ENCODE peak calls at places on chromosomes 16 and 17, in six cellular contexts. J is neuronal stem cell, S is IMR-90, C is trophoblast cell, W is H1, Z is mesenchymal stem cell. X is an unnamed sample.

GRCh38 chr16:86357303-86357702 is 153.0 kb upstream of the FOXF1 start:
- DNase-seq in Z (no peak), S (no peak), C (no peak), W (no peak), J (no peak), X (no peak)

GRCh38 chr17:34075076-34075475 is 180.0 kb upstream of the CCL2 start:
- DNase-seq in C (no peak), S (no peak), W (no peak), Z (no peak), J (no peak), X (no peak)

GRCh38 chr16:1464894-1465566 is 9.8 kb downstream of the CLCN7 start:
- DNase-seq in S (no peak), W (no peak), C (no peak), Z (no peak), J (no peak), X (no peak)

GRCh38 chr16:47150067-47150466 is 6.3 kb upstream of the NETO2 start:
- DNase-seq in W (no peak), S (no peak), C (no peak), Z (no peak), J (no peak), X (no peak)

GRCh38 chr17:82803185-82803584 is 36.6 kb downstream of the ZNF750 start:
- DNase-seq in W (no peak), C (no peak), J (no peak), S (no peak), Z (no peak), X (no peak)

GRCh38 chr16:74740795-74741304 is 33.8 kb downstream of the FA2H start:
- DNase-seq in Z (no peak), W (no peak), S (no peak), J (no peak), C (no peak), X (no peak)

GRCh38 chr16:53282975-53283946 is 151.0 kb upstream of the RBL2 start:
- DNase-seq in W (no peak), S (peak; percentile 49), Z (peak; percentile 58), C (no peak), J (peak; percentile 2), X (no peak)

GRCh38 chr16:80158766-80159165 is 382.0 kb upstream of the DYNLRB2 start:
- DNase-seq in W (no peak), S (peak; percentile 87), C (no peak), Z (no peak), J (no peak), X (no peak)

GRCh38 chr17:65278820-65279184 is 141.6 kb downstream of the RGS9 start:
- DNase-seq in S (no peak), J (no peak), C (no peak), Z (no peak), W (no peak), X (peak; percentile 31)

GRCh38 chr17:42536048-42536371 is at the start of gene NAGLU:
- DNase-seq in J (no peak), S (peak; percentile 79), C (peak; percentile 90), Z (peak; percentile 92), W (peak; percentile 93), X (peak; percentile 95)

GRCh38 chr16:56682703-56683397 is 580 bp downstream of the MT1X start:
- DNase-seq in C (no peak), S (no peak), Z (no peak), J (no peak), W (no peak), X (no peak)

GRCh38 chr17:59652119-59652518 is 32.4 kb downstream of the CLTC start:
- DNase-seq in S (peak; percentile 88), J (no peak), Z (peak; percentile 44), C (no peak), W (no peak), X (no peak)

GRCh38 chr16:68406458-68407041 is 41.8 kb downstream of the SMPD3 start:
- DNase-seq in C (peak; percentile 72), S (peak; percentile 54), W (no peak), J (no peak), Z (peak; percentile 12), X (no peak)

GRCh38 chr17:38848557-38848891 is 5.0 kb downstream of the RPL23 start:
- DNase-seq in S (no peak), W (no peak), Z (no peak), C (no peak), J (no peak), X (no peak)

GRCh38 chr16:14232106-14232890 is 161.2 kb downstream of the MRTFB start:
- DNase-seq in S (peak; percentile 72), J (no peak), Z (peak; percentile 16), W (no peak), C (no peak), X (no peak)

GRCh38 chr16:7268182-7268581 is 64.5 kb upstream of the RBFOX1 start:
- DNase-seq in J (peak; percentile 54), C (no peak), S (no peak), Z (no peak), W (peak; percentile 78), X (peak; percentile 69)

GRCh38 chr16:87684711-87685404 is 80.9 kb downstream of the KLHDC4 start:
- DNase-seq in C (no peak), W (no peak), Z (no peak), S (no peak), J (no peak), X (no peak)

GRCh38 chr16:30351586-30352419 is 3.3 kb downstream of the CD2BP2 start:
- DNase-seq in J (no peak), Z (no peak), W (no peak), C (no peak), S (peak; percentile 90), X (no peak)

GRCh38 chr16:84058664-84059063 is 16.1 kb upstream of the SLC38A8 start:
- DNase-seq in S (no peak), J (no peak), W (no peak), C (no peak), Z (no peak), X (no peak)

GRCh38 chr16:84518804-84519341 is 14.4 kb upstream of the MEAK7 start:
- DNase-seq in C (peak; percentile 62), J (no peak), W (no peak), Z (no peak), S (no peak), X (no peak)

GRCh38 chr17:60165223-60165622 is 15.4 kb downstream of the CA4 start:
- DNase-seq in Z (no peak), W (no peak), C (no peak), J (no peak), S (no peak), X (no peak)

GRCh38 chr17:49576121-49576905 is 642 bp downstream of the NXPH3 start:
- DNase-seq in W (peak; percentile 87), Z (peak; percentile 40), C (peak; percentile 59), J (peak; percentile 61), S (peak; percentile 24), X (peak; percentile 91)

GRCh38 chr16:72786606-72787005 is 261.3 kb downstream of the ZFHX3 start:
- DNase-seq in S (no peak), C (no peak), W (no peak), Z (peak; percentile 7), J (no peak), X (no peak)

GRCh38 chr17:68346448-68346847 is 55.2 kb downstream of the ARSG start:
- DNase-seq in S (no peak), Z (no peak), C (no peak), J (no peak), W (no peak), X (no peak)

GRCh38 chr16:70750893-70751467 is 50.0 kb downstream of the VAC14 start:
- DNase-seq in S (peak; percentile 99), W (no peak), J (no peak), Z (peak; percentile 99), C (no peak), X (no peak)

GRCh38 chr17:57389474-57389873 is 133.2 kb downstream of the MSI2 start:
- DNase-seq in W (no peak), J (no peak), Z (no peak), S (no peak), C (no peak), X (no peak)

GRCh38 chr16:80569440-80570105 is 28.8 kb downstream of the DYNLRB2 start:
- DNase-seq in J (no peak), Z (no peak), S (peak; percentile 46), C (no peak), W (no peak), X (no peak)

GRCh38 chr16:68470461-68471150 is 22.3 kb upstream of the SMPD3 start:
- DNase-seq in C (no peak), J (no peak), S (no peak), W (no peak), Z (no peak), X (no peak)

GRCh38 chr17:64180089-64180488 is 50.1 kb upstream of the ERN1 start:
- DNase-seq in C (no peak), J (no peak), W (no peak), S (peak; percentile 58), Z (no peak), X (no peak)

GRCh38 chr17:45101883-45102811 is 30.2 kb downstream of the PLCD3 start:
- DNase-seq in W (no peak), C (peak; percentile 93), Z (peak; percentile 32), J (no peak), S (no peak), X (peak; percentile 20)

GRCh38 chr16:66911801-66912200 is 6.9 kb downstream of the CDH16 start:
- DNase-seq in Z (no peak), C (no peak), S (no peak), J (no peak), W (no peak), X (no peak)
- H4K91ac ChIP-seq in Z (no peak overlapping the region), C (no peak overlapping the region), S (no peak overlapping the region), J (no peak overlapping the region), W (no peak overlapping the region), X (no peak overlapping the region)

GRCh38 chr17:13920413-13920812 is 148.9 kb upstream of the COX10 start:
- DNase-seq in J (no peak), S (no peak), Z (no peak), C (no peak), W (no peak), X (no peak)
- H3K4me2 ChIP-seq in J (no peak overlapping the region), S (no peak overlapping the region), Z (no peak overlapping the region), C (no peak overlapping the region), W (no peak overlapping the region), X (no peak overlapping the region)

DNA sequence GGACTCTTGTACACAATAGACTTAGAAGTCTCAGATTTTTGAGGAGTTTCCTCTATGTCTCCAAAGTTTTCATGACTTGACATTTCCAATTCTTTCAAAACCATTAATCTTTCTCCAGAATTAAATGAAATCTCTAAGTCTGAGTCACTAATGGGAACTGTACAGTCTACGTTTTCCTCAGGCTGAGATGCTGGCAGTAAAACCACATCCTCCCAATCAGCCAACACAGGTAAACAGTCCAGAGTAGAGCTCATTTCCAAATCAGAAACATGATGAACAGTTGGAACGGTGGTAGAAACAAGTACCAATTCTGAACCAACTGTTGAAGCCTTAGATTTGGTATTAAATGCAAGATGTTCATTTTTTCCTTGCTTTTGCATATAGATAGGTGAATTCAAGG is 7.9 kb downstream of the ERI2 start:
- DNase-seq in W (no peak), J (no peak), C (no peak), S (peak; percentile 3), Z (no peak), X (no peak)
- H4K91ac ChIP-seq in W (no peak overlapping the region), J (no peak overlapping the region), C (no peak overlapping the region), S (no peak overlapping the region), Z (no peak overlapping the region), X (no peak overlapping the region)

DNA sequence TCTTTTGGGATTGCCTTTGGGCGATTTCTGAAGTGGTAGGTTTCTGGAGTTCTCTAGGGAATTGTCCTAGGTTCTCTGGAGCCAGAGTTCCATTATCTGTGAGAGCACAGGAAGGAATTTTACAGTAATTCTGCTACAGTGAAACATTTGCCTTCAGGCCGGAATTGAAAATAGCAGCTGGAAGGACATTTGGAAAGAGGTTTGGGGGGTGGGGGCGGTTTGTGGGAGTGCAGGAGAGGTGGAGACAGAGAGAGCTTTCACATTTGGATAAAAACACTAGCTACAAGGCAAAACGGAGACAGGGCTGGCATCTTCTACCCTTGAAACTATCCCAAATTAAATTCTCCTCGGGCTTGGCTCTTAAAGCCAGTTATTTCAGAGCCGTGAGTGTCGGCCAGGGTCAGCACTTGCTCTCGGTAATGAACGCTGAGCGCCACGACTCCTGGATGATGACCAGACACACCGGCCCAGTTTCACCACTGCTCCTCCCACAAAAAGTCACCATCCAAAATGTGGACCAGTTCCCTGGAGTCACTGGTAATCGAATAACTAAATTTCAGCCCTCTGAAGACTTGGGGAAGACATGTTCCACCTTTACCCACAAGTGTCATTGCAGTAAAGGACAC is 67.7 kb upstream of the TANC2 start:
- DNase-seq in S (no peak), Z (peak; percentile 34), J (no peak), C (peak; percentile 11), W (no peak), X (no peak)
- H3K4me2 ChIP-seq in S (no peak overlapping the region), Z (no peak overlapping the region), J (no peak overlapping the region), C (peak overlapping the region; percentile 54), W (no peak overlapping the region), X (no peak overlapping the region)

X was measured in H9.